ENCODE peak calls at places on chromosomes 4 and X, in seven cellular contexts. V, U, K, L, R, Y and T are unnamed samples.

GRCh38 chrX:12894074-12894691 is 12.2 kb upstream of the TLR8 start:
- DNase-seq in V (peak; percentile 19), R (peak; percentile 20), L (peak; percentile 4), Y (no peak), U (peak; percentile 37), K (no peak), T (no peak)

GRCh38 chrX:20128678-20129077 is 12.0 kb upstream of the MAP7D2 start:
- DNase-seq in U (no peak), Y (no peak), V (no peak), R (no peak), K (no peak), L (no peak), T (no peak)

GRCh38 chr4:2432991-2433530 is 14.3 kb downstream of the CFAP99 start:
- DNase-seq in L (no peak), K (no peak), U (no peak), R (peak; percentile 45), V (no peak), Y (no peak), T (no peak)

GRCh38 chr4:158496030-158496741 is 25.5 kb upstream of the RXFP1 start:
- DNase-seq in K (peak; percentile 5), R (peak; percentile 28), V (no peak), L (peak; percentile 1), U (peak; percentile 43), Y (no peak), T (peak; percentile 57)

GRCh38 chrX:154459843-154460242 is 1.8 kb downstream of the PLXNA3 start:
- DNase-seq in K (peak; percentile 47), R (no peak), V (no peak), L (no peak), U (no peak), Y (no peak), T (no peak)

GRCh38 chr4:124321370-124321769 is 391.2 kb downstream of the ANKRD50 start:
- DNase-seq in L (no peak), Y (no peak), K (no peak), V (no peak), U (no peak), R (peak; percentile 35), T (no peak)

GRCh38 chr4:22090655-22091350 is 142.2 kb upstream of the KCNIP4 start:
- DNase-seq in V (no peak), Y (no peak), K (peak; percentile 15), U (no peak), L (no peak), R (peak; percentile 23), T (no peak)

GRCh38 chrX:19731307-19731706 is 156.1 kb downstream of the SH3KBP1 start:
- DNase-seq in R (no peak), L (no peak), K (no peak), V (no peak), U (no peak), Y (no peak), T (no peak)

GRCh38 chrX:16825306-16826035 is 39.2 kb downstream of the TXLNG start:
- DNase-seq in R (peak; percentile 69), U (no peak), L (no peak), Y (no peak), V (no peak), K (peak; percentile 25), T (no peak)

GRCh38 chrX:40871385-40872082 is 136.2 kb upstream of the MED14 start:
- DNase-seq in V (no peak), U (no peak), R (peak; percentile 28), Y (no peak), L (no peak), K (peak; percentile 14), T (no peak)

GRCh38 chr4:3115637-3116300 is 41.3 kb downstream of the HTT start:
- DNase-seq in Y (peak; percentile 77), V (no peak), L (no peak), U (no peak), R (peak; percentile 9), K (peak; percentile 59), T (no peak)

GRCh38 chr4:15232725-15233597 is 194.9 kb upstream of the C1QTNF7 start:
- DNase-seq in V (no peak), Y (no peak), U (no peak), R (peak; percentile 62), L (no peak), K (peak; percentile 38), T (no peak)

GRCh38 chr4:66059131-66059530 is 388.8 kb upstream of the EPHA5 start:
- DNase-seq in V (no peak), U (no peak), L (no peak), Y (no peak), R (no peak), K (no peak), T (no peak)

GRCh38 chr4:185470503-185471195 is 884 bp downstream of the CCDC110 start:
- DNase-seq in K (peak; percentile 15), U (peak; percentile 73), L (no peak), R (peak; percentile 34), V (peak; percentile 4), Y (peak; percentile 92), T (no peak)

GRCh38 chrX:7055386-7056137 is 92.0 kb upstream of the STS start:
- DNase-seq in K (no peak), L (no peak), V (no peak), U (peak; percentile 58), Y (no peak), R (no peak), T (no peak)

GRCh38 chr4:82275431-82276423 is 98.1 kb downstream of the HNRNPD start:
- DNase-seq in K (no peak), Y (no peak), R (no peak), V (no peak), L (no peak), U (no peak), T (no peak)

GRCh38 chr4:6444587-6444986 is 27.8 kb downstream of the PPP2R2C start:
- DNase-seq in U (no peak), Y (no peak), R (no peak), L (no peak), V (no peak), K (no peak), T (no peak)

GRCh38 chrX:12954981-12955380 is 19.9 kb upstream of the TMSB4X start:
- DNase-seq in K (no peak), V (no peak), U (no peak), R (no peak), L (no peak), Y (no peak), T (no peak)

GRCh38 chr4:55121246-55121645 is 4.1 kb downstream of the KDR start:
- DNase-seq in R (peak; percentile 68), K (no peak), V (no peak), Y (no peak), L (no peak), U (no peak), T (no peak)

GRCh38 chr4:15003441-15003890 is 1.2 kb downstream of the CPEB2 start:
- DNase-seq in K (peak; percentile 72), R (peak; percentile 38), V (peak; percentile 54), L (peak; percentile 27), U (peak; percentile 68), Y (no peak), T (no peak)

GRCh38 chr4:147576084-147576483 is 41.1 kb upstream of the TMEM184C start:
- DNase-seq in K (no peak), V (no peak), R (no peak), Y (no peak), U (no peak), L (no peak), T (no peak)

GRCh38 chrX:119041175-119041574 is 31.6 kb upstream of the CT47C1 start:
- DNase-seq in Y (peak; percentile 92), U (peak; percentile 55), V (no peak), R (peak; percentile 85), L (no peak), K (peak; percentile 71), T (no peak)

GRCh38 chr4:2591189-2591588 is 54.7 kb downstream of the FAM193A start:
- DNase-seq in Y (no peak), L (no peak), K (peak; percentile 33), U (no peak), V (no peak), R (peak; percentile 69), T (no peak)

GRCh38 chr4:59180161-59180560 is 2020.0 kb upstream of the ADGRL3 start:
- DNase-seq in U (no peak), L (no peak), K (no peak), R (no peak), V (no peak), Y (no peak), T (no peak)